ENCODE peak calls at places on chromosomes 16 and 17, in five cellular contexts. H is cardiac fibroblast, Z is activated T-cell treated with anti-CD3 and anti-CD28 coated beads for 1 hour, D is germinal center, B is glutamatergic neuron. O is an unnamed sample.

GRCh38 chr16:54931757-54932660 is 1.3 kb downstream of the IRX5 start:
- DNase-seq in H (no peak), Z (no peak), D (no peak), B (no peak), O (no peak)

GRCh38 chr17:64625541-64625940 is 36.6 kb downstream of the SMURF2 start:
- DNase-seq in H (no peak), Z (no peak), D (no peak), B (no peak), O (no peak)

GRCh38 chr16:50238868-50239301 is 27.5 kb upstream of the ADCY7 start:
- DNase-seq in H (no peak), Z (no peak), D (no peak), B (no peak), O (no peak)

GRCh38 chr16:72937916-72938315 is 110.0 kb downstream of the ZFHX3 start:
- DNase-seq in H (no peak), Z (no peak), D (no peak), B (no peak), O (no peak)

GRCh38 chr17:49738456-49739163 is 25.3 kb downstream of the FAM117A start:
- DNase-seq in H (no peak), Z (no peak), D (no peak), B (no peak), O (no peak)

GRCh38 chr17:65177901-65178300 is 40.7 kb downstream of the RGS9 start:
- DNase-seq in H (peak; percentile 59), Z (no peak), D (no peak), B (no peak), O (no peak)

GRCh38 chr17:37162800-37163199 is 213.0 kb upstream of the C17orf78 start:
- DNase-seq in H (no peak), Z (no peak), D (no peak), B (no peak), O (no peak)

GRCh38 chr17:33227911-33228310 is 65.2 kb downstream of the ASIC2 start:
- DNase-seq in H (no peak), Z (no peak), D (no peak), B (no peak), O (no peak)

GRCh38 chr16:27828671-27829070 is 234.8 kb downstream of the GSG1L start:
- DNase-seq in H (no peak), Z (no peak), D (no peak), B (no peak), O (no peak)

GRCh38 chr17:49995055-49995738 is at the start of gene DLX3:
- DNase-seq in H (peak; percentile 81), Z (no peak), D (no peak), B (peak; percentile 90), O (peak; percentile 88)

GRCh38 chr16:86457621-86458456 is 52.5 kb upstream of the FOXF1 start:
- DNase-seq in H (peak; percentile 21), Z (no peak), D (no peak), B (no peak), O (peak; percentile 59)

GRCh38 chr17:35291802-35292201 is 48.9 kb downstream of the SLFN5 start:
- DNase-seq in H (peak; percentile 74), Z (no peak), D (no peak), B (no peak), O (no peak)

GRCh38 chr16:85238233-85238647 is 126.0 kb upstream of the CIBAR2 start:
- DNase-seq in H (peak; percentile 98), Z (no peak), D (no peak), B (peak; percentile 64), O (peak; percentile 87)

GRCh38 chr16:50266337-50267091 is at the start of gene ADCY7:
- DNase-seq in H (peak; percentile 81), Z (peak; percentile 71), D (peak; percentile 65), B (peak; percentile 60), O (peak; percentile 85)

GRCh38 chr16:72884573-72884972 is 163.4 kb downstream of the ZFHX3 start:
- DNase-seq in H (no peak), Z (no peak), D (no peak), B (no peak), O (no peak)

GRCh38 chr17:1792495-1793446 is 30.9 kb downstream of the SERPINF1 start:
- DNase-seq in H (no peak), Z (no peak), D (no peak), B (no peak), O (no peak)

GRCh38 chr17:50841949-50842354 is 6.6 kb downstream of the WFIKKN2 start:
- DNase-seq in H (peak; percentile 76), Z (peak; percentile 38), D (peak; percentile 64), B (peak; percentile 84), O (peak; percentile 80)

GRCh38 chr16:64870859-64871258 is 251.0 kb downstream of the CDH11 start:
- DNase-seq in H (no peak), Z (no peak), D (no peak), B (no peak), O (no peak)

GRCh38 chr17:48322060-48322459 is 108.0 kb downstream of the SKAP1 start:
- DNase-seq in H (peak; percentile 19), Z (no peak), D (no peak), B (no peak), O (no peak)

GRCh38 chr17:76736349-76737081 is 616 bp downstream of the SRSF2 start:
- DNase-seq in H (peak; percentile 75), Z (peak; percentile 52), D (peak; percentile 59), B (peak; percentile 86), O (peak; percentile 86)

GRCh38 chr17:57284984-57285646 is 28.8 kb downstream of the MSI2 start:
- DNase-seq in H (no peak), Z (peak; percentile 6), D (peak; percentile 63), B (no peak), O (no peak)

GRCh38 chr17:40547079-40547784 is 18.0 kb downstream of the CCR7 start:
- DNase-seq in H (no peak), Z (peak; percentile 51), D (no peak), B (no peak), O (peak; percentile 91)

GRCh38 chr17:40561871-40562611 is 3.2 kb downstream of the CCR7 start:
- DNase-seq in H (no peak), Z (no peak), D (no peak), B (no peak), O (no peak)

GRCh38 chr16:53007095-53007494 is 45.6 kb downstream of the CHD9NB start:
- DNase-seq in H (no peak), Z (no peak), D (no peak), B (no peak), O (no peak)

GRCh38 chr17:56667925-56668324 is 74.4 kb downstream of the NOG start:
- DNase-seq in H (no peak), Z (no peak), D (no peak), B (no peak), O (no peak)

GRCh38 chr16:47035436-47035835 is 62.0 kb upstream of the DNAJA2 start:
- DNase-seq in H (no peak), Z (no peak), D (no peak), B (no peak), O (no peak)

GRCh38 chr17:63512388-63512787 is 10.8 kb upstream of the KCNH6 start:
- DNase-seq in H (no peak), Z (no peak), D (no peak), B (no peak), O (no peak)

GRCh38 chr17:28875856-28876564 is 21.2 kb downstream of the ERAL1 start:
- DNase-seq in H (no peak), Z (no peak), D (no peak), B (no peak), O (no peak)

GRCh38 chr17:72297326-72298115 is 176.7 kb downstream of the SOX9 start:
- DNase-seq in H (peak; percentile 41), Z (no peak), D (no peak), B (no peak), O (no peak)

O was measured in ureter.